ENCODE peak calls at places on chromosomes 12 and 14, in ten cellular contexts. One of them, this sample, is unnamed.

GRCh38 chr12:39958377-39958776 is 147.5 kb downstream of the SLC2A13 start:
- DNase-seq in heart left ventricle: no peak
- DNase-seq in A549: no peak
- DNase-seq in stomach: no peak
- DNase-seq in body of pancreas: no peak
- DNase-seq in sigmoid colon: no peak
- DNase-seq in uterus: no peak
- DNase-seq in ovary: no peak
- DNase-seq in HCT116: no peak
- DNase-seq in IMR-90: no peak
- DNase-seq in this sample: no peak

GRCh38 chr12:46374286-46374685 is 1.7 kb upstream of the SLC38A2 start:
- DNase-seq in heart left ventricle: no peak
- DNase-seq in stomach: no peak
- DNase-seq in ovary: no peak
- DNase-seq in uterus: no peak
- DNase-seq in body of pancreas: no peak
- DNase-seq in sigmoid colon: no peak
- DNase-seq in HCT116: no peak
- DNase-seq in A549: no peak
- DNase-seq in IMR-90: no peak
- DNase-seq in this sample: no peak

GRCh38 chr12:49422038-49422575 is 54.8 kb downstream of the SPATS2 start:
- DNase-seq in A549: no peak
- DNase-seq in HCT116: no peak
- DNase-seq in heart left ventricle: no peak
- DNase-seq in sigmoid colon: no peak
- DNase-seq in stomach: no peak
- DNase-seq in uterus: no peak
- DNase-seq in body of pancreas: no peak
- DNase-seq in ovary: no peak
- DNase-seq in IMR-90: no peak
- DNase-seq in this sample: no peak

GRCh38 chr12:133026996-133027395 is 10.3 kb upstream of the ZNF84 start:
- DNase-seq in ovary: no peak
- DNase-seq in HCT116: no peak
- DNase-seq in IMR-90: no peak
- DNase-seq in stomach: no peak
- DNase-seq in uterus: no peak
- DNase-seq in body of pancreas: no peak
- DNase-seq in heart left ventricle: no peak
- DNase-seq in A549: no peak
- DNase-seq in sigmoid colon: no peak
- DNase-seq in this sample: no peak

GRCh38 chr12:41634096-41634495 is 446.0 kb downstream of the PDZRN4 start:
- DNase-seq in HCT116: no peak
- DNase-seq in ovary: no peak
- DNase-seq in stomach: no peak
- DNase-seq in body of pancreas: no peak
- DNase-seq in IMR-90: no peak
- DNase-seq in heart left ventricle: no peak
- DNase-seq in sigmoid colon: no peak
- DNase-seq in A549: no peak
- DNase-seq in uterus: no peak
- DNase-seq in this sample: no peak

GRCh38 chr12:61097991-61098580 is 1162.1 kb upstream of the USP15 start:
- DNase-seq in A549: no peak
- DNase-seq in IMR-90: no peak
- DNase-seq in ovary: no peak
- DNase-seq in sigmoid colon: no peak
- DNase-seq in heart left ventricle: no peak
- DNase-seq in uterus: no peak
- DNase-seq in stomach: no peak
- DNase-seq in HCT116: no peak
- DNase-seq in body of pancreas: no peak
- DNase-seq in this sample: no peak

GRCh38 chr12:94616217-94616729 is 34.1 kb downstream of the TMCC3 start:
- DNase-seq in uterus: no peak
- DNase-seq in body of pancreas: no peak
- DNase-seq in stomach: peak
- DNase-seq in heart left ventricle: no peak
- DNase-seq in ovary: no peak
- DNase-seq in HCT116: no peak
- DNase-seq in sigmoid colon: peak
- DNase-seq in IMR-90: no peak
- DNase-seq in A549: peak
- DNase-seq in this sample: peak

GRCh38 chr12:46187023-46187422 is 81.8 kb downstream of the SLC38A1 start:
- DNase-seq in heart left ventricle: peak
- DNase-seq in body of pancreas: peak
- DNase-seq in stomach: no peak
- DNase-seq in uterus: peak
- DNase-seq in HCT116: no peak
- DNase-seq in ovary: no peak
- DNase-seq in IMR-90: peak
- DNase-seq in A549: no peak
- DNase-seq in sigmoid colon: peak
- DNase-seq in this sample: no peak

GRCh38 chr14:21248338-21248737 is 20.9 kb downstream of the HNRNPC start:
- DNase-seq in HCT116: no peak
- DNase-seq in A549: no peak
- DNase-seq in heart left ventricle: no peak
- DNase-seq in IMR-90: no peak
- DNase-seq in ovary: no peak
- DNase-seq in uterus: no peak
- DNase-seq in body of pancreas: no peak
- DNase-seq in sigmoid colon: no peak
- DNase-seq in stomach: no peak
- DNase-seq in this sample: no peak

GRCh38 chr14:21241218-21241819 is 27.9 kb downstream of the HNRNPC start:
- DNase-seq in body of pancreas: no peak
- DNase-seq in uterus: no peak
- DNase-seq in stomach: no peak
- DNase-seq in ovary: no peak
- DNase-seq in IMR-90: peak
- DNase-seq in A549: no peak
- DNase-seq in sigmoid colon: no peak
- DNase-seq in HCT116: no peak
- DNase-seq in heart left ventricle: no peak
- DNase-seq in this sample: no peak

GRCh38 chr14:21245813-21246212 is 23.4 kb downstream of the HNRNPC start:
- DNase-seq in uterus: no peak
- DNase-seq in A549: no peak
- DNase-seq in IMR-90: no peak
- DNase-seq in HCT116: no peak
- DNase-seq in heart left ventricle: no peak
- DNase-seq in body of pancreas: no peak
- DNase-seq in stomach: no peak
- DNase-seq in sigmoid colon: no peak
- DNase-seq in ovary: no peak
- DNase-seq in this sample: no peak

GRCh38 chr14:21240417-21240816 is 28.8 kb downstream of the HNRNPC start:
- DNase-seq in sigmoid colon: no peak
- DNase-seq in heart left ventricle: no peak
- DNase-seq in HCT116: no peak
- DNase-seq in body of pancreas: no peak
- DNase-seq in A549: no peak
- DNase-seq in ovary: no peak
- DNase-seq in uterus: no peak
- DNase-seq in stomach: no peak
- DNase-seq in IMR-90: no peak
- DNase-seq in this sample: no peak

DNA sequence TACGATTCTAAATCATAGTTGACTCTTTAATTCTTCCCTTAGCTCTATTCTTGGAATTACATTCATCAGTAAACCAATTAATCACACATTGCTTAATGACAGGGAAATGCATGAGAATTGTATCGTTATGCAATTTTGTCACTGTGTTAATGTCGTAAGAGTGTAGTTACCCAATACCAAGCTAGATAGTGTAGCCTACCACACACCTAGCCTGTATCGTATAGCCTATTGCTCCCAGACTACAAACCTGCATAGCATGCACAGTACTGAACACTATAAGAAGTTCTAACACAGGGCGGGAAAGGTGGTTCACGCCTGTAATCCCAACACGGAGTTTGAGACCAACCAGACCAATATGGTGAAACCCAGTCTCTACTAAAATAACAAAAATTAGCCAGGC is 24.7 kb downstream of the HNRNPC start:
- DNase-seq in uterus: no peak
- DNase-seq in body of pancreas: no peak
- DNase-seq in heart left ventricle: no peak
- DNase-seq in sigmoid colon: no peak
- DNase-seq in ovary: no peak
- DNase-seq in stomach: no peak
- DNase-seq in A549: no peak
- DNase-seq in HCT116: no peak
- DNase-seq in IMR-90: no peak
- DNase-seq in this sample: no peak
- H3K27ac ChIP-seq in uterus: no peak
- H3K27ac ChIP-seq in body of pancreas: no peak
- H3K27ac ChIP-seq in heart left ventricle: no peak
- H3K27ac ChIP-seq in sigmoid colon: no peak
- H3K27ac ChIP-seq in ovary: no peak
- H3K27ac ChIP-seq in stomach: no peak
- H3K27ac ChIP-seq in A549: no peak
- H3K27ac ChIP-seq in HCT116: no peak
- H3K27ac ChIP-seq in IMR-90: no peak
- H3K27ac ChIP-seq in this sample: no peak

GRCh38 chr12:81088221-81088620 is 10.3 kb downstream of the ACSS3 start:
- DNase-seq in sigmoid colon: no peak
- DNase-seq in uterus: no peak
- DNase-seq in body of pancreas: no peak
- DNase-seq in HCT116: no peak
- DNase-seq in IMR-90: no peak
- DNase-seq in stomach: no peak
- DNase-seq in A549: no peak
- DNase-seq in heart left ventricle: no peak
- DNase-seq in ovary: no peak
- DNase-seq in this sample: no peak

GRCh38 chr12:81084848-81085350 is 7.0 kb downstream of the ACSS3 start:
- DNase-seq in A549: no peak
- DNase-seq in body of pancreas: no peak
- DNase-seq in heart left ventricle: no peak
- DNase-seq in uterus: no peak
- DNase-seq in stomach: no peak
- DNase-seq in ovary: no peak
- DNase-seq in sigmoid colon: no peak
- DNase-seq in HCT116: no peak
- DNase-seq in IMR-90: no peak
- DNase-seq in this sample: no peak

GRCh38 chr12:81085832-81086231 is 8.0 kb downstream of the ACSS3 start:
- DNase-seq in uterus: no peak
- DNase-seq in ovary: no peak
- DNase-seq in body of pancreas: no peak
- DNase-seq in heart left ventricle: no peak
- DNase-seq in HCT116: no peak
- DNase-seq in sigmoid colon: no peak
- DNase-seq in IMR-90: no peak
- DNase-seq in A549: no peak
- DNase-seq in stomach: no peak
- DNase-seq in this sample: no peak

GRCh38 chr12:81083906-81084513 is 6.1 kb downstream of the ACSS3 start:
- DNase-seq in HCT116: no peak
- DNase-seq in IMR-90: no peak
- DNase-seq in uterus: no peak
- DNase-seq in A549: no peak
- DNase-seq in sigmoid colon: no peak
- DNase-seq in body of pancreas: no peak
- DNase-seq in stomach: no peak
- DNase-seq in ovary: no peak
- DNase-seq in heart left ventricle: no peak
- DNase-seq in this sample: no peak

DNA sequence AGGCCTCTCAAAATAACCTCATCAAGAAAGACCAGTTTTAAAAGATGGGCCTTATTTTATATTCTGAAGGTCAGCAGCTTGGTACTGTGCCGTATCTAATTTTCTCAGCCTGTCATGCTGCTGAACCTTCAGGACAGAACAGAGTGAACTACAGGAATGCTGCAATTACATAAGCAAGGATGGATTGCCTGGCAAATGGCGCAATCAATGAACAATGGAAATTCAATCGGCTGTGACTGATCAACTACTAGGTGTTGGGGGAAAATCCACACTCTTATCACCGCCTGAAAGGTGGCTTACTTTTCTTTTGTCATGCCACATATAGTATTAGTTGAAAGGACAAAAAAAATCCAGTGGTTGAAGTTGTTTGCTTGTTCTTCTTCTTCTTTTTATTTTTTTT is 8.5 kb downstream of the ACSS3 start:
- DNase-seq in HCT116: no peak
- DNase-seq in uterus: no peak
- DNase-seq in IMR-90: no peak
- DNase-seq in A549: no peak
- DNase-seq in ovary: no peak
- DNase-seq in stomach: no peak
- DNase-seq in heart left ventricle: no peak
- DNase-seq in body of pancreas: no peak
- DNase-seq in sigmoid colon: no peak
- DNase-seq in this sample: no peak
- TF ChIP-seq POLR2A in HCT116: no peak
- TF ChIP-seq POLR2A in uterus: no peak
- TF ChIP-seq POLR2A in IMR-90: no peak
- TF ChIP-seq POLR2A in A549: no peak
- TF ChIP-seq POLR2A in ovary: no peak
- TF ChIP-seq POLR2A in stomach: no peak
- TF ChIP-seq POLR2A in heart left ventricle: no peak
- TF ChIP-seq POLR2A in body of pancreas: no peak
- TF ChIP-seq POLR2A in sigmoid colon: no peak
- TF ChIP-seq POLR2A in this sample: no peak

GRCh38 chr12:121277367-121277744 is 19.2 kb downstream of the CAMKK2 start:
- DNase-seq in ovary: no peak
- DNase-seq in A549: no peak
- DNase-seq in sigmoid colon: no peak
- DNase-seq in uterus: no peak
- DNase-seq in IMR-90: no peak
- DNase-seq in stomach: no peak
- DNase-seq in HCT116: no peak
- DNase-seq in heart left ventricle: no peak
- DNase-seq in body of pancreas: no peak
- DNase-seq in this sample: no peak
- H3K27ac ChIP-seq in ovary: no peak
- H3K27ac ChIP-seq in A549: no peak
- H3K27ac ChIP-seq in sigmoid colon: no peak
- H3K27ac ChIP-seq in uterus: no peak
- H3K27ac ChIP-seq in IMR-90: no peak
- H3K27ac ChIP-seq in stomach: no peak
- H3K27ac ChIP-seq in HCT116: no peak
- H3K27ac ChIP-seq in heart left ventricle: no peak
- H3K27ac ChIP-seq in body of pancreas: peak
- H3K27ac ChIP-seq in this sample: no peak

DNA sequence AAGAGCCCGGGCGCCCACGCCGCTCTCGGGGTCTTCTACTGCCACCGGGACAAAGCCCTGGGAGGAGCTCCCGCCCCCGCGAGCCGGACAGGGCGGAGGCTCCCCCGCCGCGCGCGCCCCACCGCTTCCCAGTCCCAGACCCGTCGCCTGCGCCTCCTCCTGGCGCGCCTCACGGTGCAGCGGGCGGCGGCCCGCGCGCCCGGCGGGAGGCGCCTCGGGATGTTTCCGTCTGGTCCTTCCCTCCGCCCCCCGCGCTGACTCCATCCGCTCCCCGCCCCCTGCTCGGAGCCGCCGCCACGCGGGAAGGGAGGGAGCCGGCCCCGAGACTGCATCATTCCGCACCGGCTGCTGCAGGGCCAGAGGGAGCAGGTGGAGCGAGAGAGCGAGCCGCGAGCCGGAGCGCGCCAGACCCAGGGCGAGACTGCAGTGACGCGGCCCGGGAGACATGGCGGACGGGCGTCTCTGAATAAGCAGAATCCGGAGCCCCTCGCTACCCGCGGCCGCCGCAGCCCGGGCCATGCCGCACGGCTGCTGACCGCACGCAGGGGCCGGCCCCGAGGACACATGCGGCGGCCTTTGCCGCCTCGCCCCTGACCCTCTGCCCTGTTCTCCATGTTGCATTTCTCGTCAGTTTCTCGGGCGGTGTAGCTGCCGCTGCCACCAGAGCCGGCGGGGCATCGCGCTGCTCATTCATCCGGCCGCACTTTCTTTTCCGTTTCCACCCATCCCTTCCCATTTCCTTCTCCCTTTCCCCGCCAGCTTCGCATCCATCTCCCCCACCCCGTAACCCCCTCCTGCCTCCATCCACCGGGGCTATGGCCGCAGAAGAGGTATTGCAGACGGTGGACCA is at the start of gene BICD1:
- DNase-seq in uterus: peak
- DNase-seq in sigmoid colon: peak
- DNase-seq in ovary: peak
- DNase-seq in HCT116: peak
- DNase-seq in IMR-90: peak
- DNase-seq in stomach: peak
- DNase-seq in heart left ventricle: peak
- DNase-seq in body of pancreas: peak
- DNase-seq in A549: peak
- DNase-seq in this sample: peak
- TF ChIP-seq POLR2A in uterus: peak
- TF ChIP-seq POLR2A in sigmoid colon: no peak
- TF ChIP-seq POLR2A in ovary: peak
- TF ChIP-seq POLR2A in HCT116: peak
- TF ChIP-seq POLR2A in IMR-90: peak
- TF ChIP-seq POLR2A in stomach: no peak
- TF ChIP-seq POLR2A in heart left ventricle: peak
- TF ChIP-seq POLR2A in body of pancreas: peak
- TF ChIP-seq POLR2A in A549: peak
- TF ChIP-seq POLR2A in this sample: peak

This sample was measured in K562.